ENCODE peak calls at places on chromosomes 11 and 22, in six cellular contexts. O, R, U, A, W and I are unnamed samples.

GRCh38 chr22:30636226-30637077 is 871 bp downstream of the SLC35E4 start:
- DNase-seq in A (peak), U (no peak), R (peak), O (peak), W (peak), I (no peak)

GRCh38 chr11:116109228-116109627 is 605.0 kb upstream of the CADM1 start:
- DNase-seq in O (no peak), U (no peak), W (no peak), R (no peak), A (no peak), I (no peak)

GRCh38 chr11:32435947-32436750 is 810 bp upstream of the WT1 start:
- DNase-seq in U (no peak), A (no peak), R (peak), W (peak), O (no peak), I (no peak)

GRCh38 chr11:114078423-114078822 is 18.9 kb downstream of the ZBTB16 start:
- DNase-seq in A (no peak), R (no peak), U (no peak), W (no peak), O (no peak), I (no peak)

GRCh38 chr11:60987577-60988277 is 16.2 kb downstream of the CD6 start:
- DNase-seq in A (no peak), O (no peak), R (no peak), U (no peak), W (no peak), I (no peak)

GRCh38 chr11:45100338-45100737 is 46.1 kb upstream of the PRDM11 start:
- DNase-seq in U (no peak), O (peak), W (no peak), R (no peak), A (peak), I (peak)

GRCh38 chr11:78749243-78749730 is 174.6 kb upstream of the NARS2 start:
- DNase-seq in U (no peak), R (no peak), A (no peak), O (no peak), W (no peak), I (no peak)

GRCh38 chr11:122754553-122755322 is 83.6 kb upstream of the CRTAM start:
- DNase-seq in W (no peak), U (no peak), R (peak), A (peak), O (no peak), I (no peak)

GRCh38 chr11:100687032-100687629 is at the start of gene ARHGAP42:
- DNase-seq in A (peak), O (peak), U (no peak), W (peak), R (peak), I (peak)

GRCh38 chr11:8321876-8322275 is 58.2 kb upstream of the LMO1 start:
- DNase-seq in O (no peak), A (no peak), W (no peak), U (no peak), R (no peak), I (no peak)

GRCh38 chr11:86551286-86551685 is 121.1 kb downstream of the ME3 start:
- DNase-seq in R (no peak), U (peak), O (peak), W (no peak), A (peak), I (peak)

GRCh38 chr11:122069946-122070345 is 46.1 kb downstream of the BLID start:
- DNase-seq in W (peak), R (peak), U (no peak), O (peak), A (peak), I (peak)

GRCh38 chr11:45178890-45179663 is 32.6 kb downstream of the PRDM11 start:
- DNase-seq in U (no peak), R (no peak), O (peak), W (no peak), A (peak), I (peak)

GRCh38 chr22:35437038-35437437 is 37.1 kb downstream of the MCM5 start:
- DNase-seq in W (no peak), A (peak), R (no peak), U (no peak), O (no peak), I (no peak)

GRCh38 chr11:74437441-74437840 is 29.9 kb downstream of the KCNE3 start:
- DNase-seq in U (no peak), R (no peak), A (no peak), W (no peak), O (peak), I (no peak)

GRCh38 chr11:28153586-28153985 is 45.4 kb downstream of the METTL15 start:
- DNase-seq in W (no peak), U (no peak), O (no peak), R (no peak), A (no peak), I (peak)

GRCh38 chr11:12675951-12676711 is 1.9 kb downstream of the TEAD1 start:
- DNase-seq in R (no peak), A (peak), O (peak), W (no peak), U (no peak), I (no peak)

GRCh38 chr11:7046474-7046873 is 26.2 kb downstream of the NLRP14 start:
- DNase-seq in W (no peak), O (peak), R (no peak), A (no peak), U (no peak), I (peak)

GRCh38 chr11:100640646-100641045 is 46.4 kb upstream of the ARHGAP42 start:
- DNase-seq in W (no peak), U (no peak), R (no peak), O (no peak), A (no peak), I (no peak)

GRCh38 chr11:26960265-26960664 is 33.6 kb upstream of the FIBIN start:
- DNase-seq in A (no peak), U (no peak), R (no peak), O (no peak), W (no peak), I (peak)

GRCh38 chr22:19890502-19891349 is 36.1 kb upstream of the GNB1L start:
- DNase-seq in O (peak), W (peak), R (no peak), A (no peak), U (no peak), I (no peak)

GRCh38 chr11:75813126-75813525 is 1.9 kb upstream of the UVRAG start:
- DNase-seq in U (no peak), R (no peak), O (no peak), A (peak), W (no peak), I (no peak)

GRCh38 chr11:36454991-36455611 is 55.0 kb downstream of the TRAF6 start:
- DNase-seq in R (no peak), O (no peak), U (no peak), W (peak), A (no peak), I (no peak)

GRCh38 chr22:19610518-19611253 is 86.5 kb upstream of the CLDN5 start:
- DNase-seq in R (no peak), O (no peak), W (no peak), A (no peak), U (no peak), I (no peak)

GRCh38 chr11:130571519-130571918 is 123.1 kb downstream of the ADAMTS15 start:
- DNase-seq in W (no peak), R (no peak), U (no peak), O (no peak), A (no peak), I (no peak)

GRCh38 chr11:88174627-88175003 is 628 bp downstream of the RAB38 start:
- DNase-seq in R (peak), O (peak), U (no peak), W (peak), A (peak), I (peak)

GRCh38 chr11:6258571-6258998 is 1.1 kb upstream of the CCKBR start:
- DNase-seq in O (no peak), U (no peak), A (no peak), R (peak), W (no peak), I (no peak)

GRCh38 chr11:84518601-84519183 is 1108.5 kb downstream of the DLG2 start:
- DNase-seq in R (no peak), W (no peak), O (no peak), U (no peak), A (no peak), I (no peak)

GRCh38 chr22:37254867-37255233 is 10.8 kb upstream of the RAC2 start:
- DNase-seq in U (no peak), W (no peak), R (no peak), A (no peak), O (peak), I (peak)

GRCh38 chr11:28878025-28878424 is 769.8 kb downstream of the METTL15 start:
- DNase-seq in A (no peak), O (no peak), R (no peak), W (no peak), U (no peak), I (no peak)

GRCh38 chr11:14041040-14041439 is 78.5 kb downstream of the SPON1 start:
- DNase-seq in U (no peak), W (no peak), R (no peak), A (no peak), O (no peak), I (no peak)

GRCh38 chr22:22164541-22165272 is 79.9 kb upstream of the VPREB1 start:
- DNase-seq in U (no peak), W (no peak), R (no peak), O (no peak), A (no peak), I (no peak)

GRCh38 chr22:38824587-38824986 is 19.2 kb downstream of the NPTXR start:
- DNase-seq in U (no peak), R (peak), O (peak), W (peak), A (peak), I (peak)

GRCh38 chr22:40976866-40977700 is 25.9 kb downstream of the RBX1 start:
- DNase-seq in U (no peak), O (no peak), W (no peak), A (peak), R (no peak), I (no peak)

GRCh38 chr22:19995611-19996339 is 20.8 kb downstream of the ARVCF start:
- DNase-seq in U (no peak), O (peak), R (no peak), W (peak), A (no peak), I (no peak)

GRCh38 chr11:45655347-45655756 is 10.1 kb downstream of the CHST1 start:
- DNase-seq in O (peak), A (peak), R (peak), U (no peak), W (peak), I (peak)

GRCh38 chr11:63804259-63804658 is 9.0 kb upstream of the SPINDOC start:
- DNase-seq in O (no peak), R (no peak), W (no peak), U (no peak), A (no peak), I (no peak)

GRCh38 chr11:74168838-74169237 is 2.0 kb downstream of the C2CD3 start:
- DNase-seq in A (no peak), W (no peak), R (no peak), U (no peak), O (no peak), I (no peak)

GRCh38 chr11:47980907-47981621 is 705 bp downstream of the PTPRJ start:
- DNase-seq in A (peak), O (peak), R (peak), U (no peak), W (peak), I (peak)

GRCh38 chr11:47981667-47982404 is 1.5 kb downstream of the PTPRJ start:
- DNase-seq in R (no peak), O (no peak), U (no peak), W (no peak), A (no peak), I (no peak)

GRCh38 chr11:47977651-47978050 is 2.7 kb upstream of the PTPRJ start:
- DNase-seq in U (no peak), O (no peak), A (no peak), W (no peak), R (no peak), I (no peak)

GRCh38 chr11:47979378-47980092 is 824 bp upstream of the PTPRJ start:
- DNase-seq in A (no peak), R (no peak), O (peak), W (no peak), U (no peak), I (no peak)

GRCh38 chr11:47980093-47980906 is at the start of gene PTPRJ:
- DNase-seq in U (no peak), A (peak), O (peak), W (peak), R (peak), I (no peak)
- TF ChIP-seq CTCF in U (no peak), A (no peak), O (no peak), W (no peak), R (no peak), I (no peak)

GRCh38 chr11:58068640-58069039 is 37.9 kb downstream of the OR6Q1 start:
- DNase-seq in W (no peak), A (no peak), O (no peak), U (no peak), R (no peak), I (no peak)
- TF ChIP-seq CTCF in W (no peak), A (no peak), O (peak), U (peak), R (no peak), I (peak)

GRCh38 chr11:64846998-64847666 is 2.7 kb upstream of the CDC42BPG start:
- DNase-seq in A (peak), W (peak), U (no peak), O (peak), R (peak), I (peak)

GRCh38 chr11:64849600-64850356 is 5.3 kb upstream of the CDC42BPG start:
- DNase-seq in R (no peak), A (no peak), U (no peak), O (no peak), W (peak), I (no peak)

GRCh38 chr11:64848214-64848778 is 3.8 kb upstream of the CDC42BPG start:
- DNase-seq in O (no peak), A (no peak), U (no peak), W (no peak), R (no peak), I (no peak)

GRCh38 chr11:64850979-64851567 is 6.6 kb upstream of the CDC42BPG start:
- DNase-seq in U (peak), R (no peak), A (peak), W (no peak), O (no peak), I (no peak)

GRCh38 chr11:64848779-64849599 is 4.5 kb upstream of the CDC42BPG start:
- DNase-seq in U (no peak), R (no peak), W (no peak), O (no peak), A (peak), I (no peak)
- TF ChIP-seq CTCF in U (peak), R (no peak), W (no peak), O (no peak), A (no peak), I (peak)

GRCh38 chr11:72350752-72351151 is 83.6 kb downstream of the CLPB start:
- DNase-seq in O (no peak), R (no peak), A (no peak), U (no peak), W (no peak), I (no peak)

GRCh38 chr11:72348250-72348649 is 86.1 kb downstream of the CLPB start:
- DNase-seq in W (no peak), U (no peak), A (no peak), O (no peak), R (no peak), I (no peak)

GRCh38 chr11:72349053-72349452 is 85.3 kb downstream of the CLPB start:
- DNase-seq in U (no peak), W (no peak), R (no peak), A (no peak), O (no peak), I (no peak)

GRCh38 chr11:72347691-72348090 is 86.6 kb downstream of the CLPB start:
- DNase-seq in R (no peak), W (no peak), O (no peak), U (no peak), A (no peak), I (no peak)

GRCh38 chr11:72349616-72350218 is 84.6 kb downstream of the CLPB start:
- DNase-seq in U (no peak), W (peak), A (no peak), O (no peak), R (no peak), I (no peak)
- TF ChIP-seq CTCF in U (no peak), W (no peak), A (no peak), O (no peak), R (no peak), I (no peak)

DNA sequence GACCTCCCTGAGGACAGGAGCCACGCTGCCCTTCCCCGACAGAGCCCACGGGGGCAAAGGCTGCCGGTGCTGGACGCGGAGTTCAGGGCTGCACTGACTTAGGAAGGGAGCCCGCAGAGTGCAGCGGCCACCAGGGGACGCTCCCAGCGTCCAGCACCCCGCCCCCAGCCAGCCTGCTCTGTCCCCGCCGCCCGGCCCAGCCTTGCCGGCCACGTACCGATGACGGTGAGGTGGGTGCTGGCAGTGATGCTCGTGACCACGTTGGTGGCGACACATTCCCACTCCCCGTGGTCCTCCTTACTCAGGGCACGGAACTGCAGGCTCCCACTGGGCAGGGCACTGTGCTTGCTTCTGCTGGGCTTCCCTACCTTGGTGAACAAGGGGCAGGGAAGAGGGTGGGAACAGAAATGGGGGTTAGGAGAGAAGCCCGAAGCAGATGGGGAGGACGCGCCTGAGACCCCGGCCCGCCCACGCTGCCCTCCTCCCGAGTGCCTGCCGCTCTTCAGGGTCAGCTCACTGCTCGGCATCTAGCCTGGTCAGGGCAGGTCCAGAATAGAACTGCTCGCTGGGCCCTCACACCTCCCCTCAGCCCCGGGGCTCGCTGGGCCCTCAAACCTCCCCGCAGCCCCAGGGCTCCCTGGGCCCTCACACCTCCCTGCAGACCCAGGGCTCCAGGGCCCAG is 25.9 kb downstream of the IGSF9B start:
- DNase-seq in R (peak), W (no peak), O (no peak), A (no peak), U (no peak), I (no peak)
- TF ChIP-seq CTCF in R (peak), W (peak), O (peak), A (peak), U (peak), I (peak)

DNA sequence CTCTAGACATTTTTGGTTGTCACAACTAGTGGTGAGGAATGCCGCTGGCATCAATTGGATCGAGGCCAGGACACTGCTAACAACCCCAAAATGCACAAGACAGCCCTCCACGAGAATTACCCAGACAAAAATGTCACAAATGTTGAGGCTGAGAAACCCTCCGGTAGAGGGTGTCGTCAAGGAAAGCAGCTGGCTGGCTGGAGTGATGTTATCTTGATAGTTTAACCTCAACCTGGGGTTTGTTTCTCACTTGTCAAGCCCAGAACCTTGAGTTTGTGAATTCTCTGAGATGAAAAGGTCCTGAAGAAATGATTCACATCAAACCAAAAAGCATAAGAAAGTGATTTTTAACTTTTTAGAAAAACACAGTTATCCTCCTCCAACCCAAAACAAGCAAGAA is 21.1 kb upstream of the TMPRSS13 start:
- DNase-seq in O (no peak), A (no peak), W (no peak), R (no peak), U (no peak), I (peak)
- TF ChIP-seq CTCF in O (peak), A (peak), W (peak), R (no peak), U (peak), I (peak)

GRCh38 chr11:46762248-46762647 is 43.2 kb downstream of the F2 start:
- DNase-seq in W (no peak), R (no peak), U (no peak), O (no peak), A (no peak), I (no peak)

GRCh38 chr11:46769636-46770221 is 50.7 kb downstream of the F2 start:
- DNase-seq in R (no peak), U (no peak), A (no peak), O (no peak), W (no peak), I (no peak)

GRCh38 chr11:46761807-46762206 is 42.8 kb downstream of the F2 start:
- DNase-seq in U (no peak), R (no peak), A (no peak), W (no peak), O (no peak), I (no peak)

DNA sequence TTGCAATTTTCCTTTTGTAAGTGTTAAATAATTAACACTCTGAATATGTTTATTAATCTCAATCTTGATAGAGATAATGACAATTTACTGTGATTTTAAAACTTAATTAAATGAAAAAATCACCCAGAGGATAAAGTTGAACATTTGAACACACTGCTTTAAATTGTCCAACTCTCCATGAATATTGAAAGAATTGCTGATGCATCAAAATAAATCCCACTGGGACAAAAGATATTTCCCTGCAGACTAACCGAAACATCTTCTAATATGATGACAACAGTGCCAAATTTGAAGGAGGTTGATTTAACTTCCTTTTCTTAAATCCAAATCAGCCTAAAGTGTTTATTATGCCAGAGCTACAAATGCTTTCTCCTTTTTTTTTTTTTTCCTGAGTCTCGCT is 47.6 kb downstream of the F2 start:
- DNase-seq in O (no peak), U (no peak), A (no peak), W (no peak), R (no peak), I (no peak)
- TF ChIP-seq CTCF in O (no peak), U (no peak), A (no peak), W (no peak), R (no peak), I (no peak)

GRCh38 chr11:132472411-132473205 is 1059.7 kb downstream of the OPCML start:
- DNase-seq in U (no peak), W (no peak), R (no peak), A (no peak), O (no peak), I (peak)
- TF ChIP-seq CTCF in U (no peak), W (peak), R (no peak), A (no peak), O (no peak), I (peak)